ENCODE peak calls at places on chromosome 20, in ten cellular contexts. Y is mucosa of descending colon, D is GM06990, V is HepG2, O is psoas muscle, X is epithelial cell of proximal tubule, S is astrocyte of the spinal cord, E is fibroblast of the aortic adventitia, F is HCT116, H is heart left ventricle. P is an unnamed sample.

GRCh38 chr20:31543966-31544598 is 29.8 kb downstream of the HM13 start:
- DNase-seq in Y (no peak), D (no peak), V (no peak), O (no peak), X (no peak), S (peak), E (peak), F (no peak), H (no peak), P (no peak)

GRCh38 chr20:25194333-25194972 is 1.1 kb upstream of the ENTPD6 start:
- DNase-seq in Y (no peak), D (no peak), V (no peak), O (no peak), X (no peak), S (no peak), E (no peak), F (no peak), H (no peak), P (no peak)

GRCh38 chr20:40931348-40932044 is 97.1 kb upstream of the TOP1 start:
- DNase-seq in Y (no peak), D (no peak), V (no peak), O (no peak), X (no peak), S (no peak), E (no peak), F (no peak), H (no peak), P (no peak)

GRCh38 chr20:63066506-63067265 is 59.9 kb upstream of the BHLHE23 start:
- DNase-seq in Y (no peak), D (no peak), V (no peak), O (no peak), X (no peak), S (no peak), E (no peak), F (no peak), H (no peak), P (no peak)

GRCh38 chr20:44447827-44448419 is 27.8 kb upstream of the TTPAL start:
- DNase-seq in Y (peak), D (no peak), V (no peak), O (no peak), X (no peak), S (no peak), E (no peak), F (no peak), H (no peak), P (no peak)

GRCh38 chr20:33744181-33744580 is 12.4 kb downstream of the ZNF341 start:
- DNase-seq in Y (no peak), D (no peak), V (no peak), O (no peak), X (no peak), S (no peak), E (no peak), F (no peak), H (no peak), P (no peak)

GRCh38 chr20:9287826-9288225 is 218.9 kb downstream of the PLCB4 start:
- DNase-seq in Y (peak), D (no peak), V (no peak), O (no peak), X (no peak), S (no peak), E (no peak), F (no peak), H (no peak), P (no peak)

GRCh38 chr20:34301587-34302311 is 1.4 kb downstream of the AHCY start:
- DNase-seq in Y (peak), D (no peak), V (no peak), O (no peak), X (no peak), S (no peak), E (no peak), F (no peak), H (no peak), P (no peak)

GRCh38 chr20:63130654-63131577 is 85.0 kb downstream of the YTHDF1 start:
- DNase-seq in Y (no peak), D (no peak), V (no peak), O (no peak), X (no peak), S (no peak), E (no peak), F (no peak), H (no peak), P (no peak)

GRCh38 chr20:57450419-57450818 is 59.2 kb downstream of the RBM38 start:
- DNase-seq in Y (peak), D (peak), V (no peak), O (peak), X (no peak), S (no peak), E (peak), F (no peak), H (peak), P (no peak)

GRCh38 chr20:57391439-57392129 is 388 bp downstream of the RBM38 start:
- DNase-seq in Y (no peak), D (no peak), V (no peak), O (peak), X (no peak), S (no peak), E (peak), F (no peak), H (no peak), P (no peak)

GRCh38 chr20:48015136-48015925 is 230.1 kb upstream of the SULF2 start:
- DNase-seq in Y (no peak), D (no peak), V (no peak), O (no peak), X (no peak), S (peak), E (peak), F (no peak), H (no peak), P (no peak)

GRCh38 chr20:63903796-63904570 is 9.1 kb downstream of the DNAJC5 start:
- DNase-seq in Y (no peak), D (no peak), V (no peak), O (no peak), X (no peak), S (no peak), E (no peak), F (no peak), H (no peak), P (no peak)

GRCh38 chr20:50574108-50574507 is 63.9 kb downstream of the PTPN1 start:
- DNase-seq in Y (no peak), D (no peak), V (no peak), O (no peak), X (no peak), S (no peak), E (no peak), F (no peak), H (peak), P (no peak)

GRCh38 chr20:24723953-24724352 is 225.1 kb upstream of the CST7 start:
- DNase-seq in Y (no peak), D (no peak), V (no peak), O (no peak), X (no peak), S (no peak), E (no peak), F (no peak), H (no peak), P (no peak)

GRCh38 chr20:54017846-54018245 is 52.5 kb downstream of the BCAS1 start:
- DNase-seq in Y (no peak), D (peak), V (no peak), O (no peak), X (no peak), S (no peak), E (no peak), F (no peak), H (no peak), P (no peak)

GRCh38 chr20:61731363-61732181 is 334.1 kb downstream of the TAF4 start:
- DNase-seq in Y (no peak), D (no peak), V (no peak), O (no peak), X (no peak), S (peak), E (no peak), F (no peak), H (no peak), P (no peak)

GRCh38 chr20:19104186-19104585 is 108.3 kb upstream of the SLC24A3 start:
- DNase-seq in Y (no peak), D (no peak), V (no peak), O (no peak), X (no peak), S (no peak), E (no peak), F (no peak), H (no peak), P (no peak)

GRCh38 chr20:1946762-1947534 is 46.9 kb downstream of the PDYN start:
- DNase-seq in Y (peak), D (no peak), V (peak), O (peak), X (no peak), S (no peak), E (peak), F (no peak), H (no peak), P (no peak)

GRCh38 chr20:11740975-11741374 is 176.7 kb upstream of the BTBD3 start:
- DNase-seq in Y (no peak), D (no peak), V (no peak), O (no peak), X (no peak), S (no peak), E (no peak), F (no peak), H (no peak), P (no peak)

GRCh38 chr20:15654208-15654649 is 919.0 kb downstream of the KIF16B start:
- DNase-seq in Y (peak), D (peak), V (peak), O (no peak), X (no peak), S (peak), E (peak), F (peak), H (no peak), P (peak)

GRCh38 chr20:53920647-53921245 is 149.6 kb downstream of the BCAS1 start:
- DNase-seq in Y (no peak), D (no peak), V (no peak), O (no peak), X (no peak), S (no peak), E (no peak), F (no peak), H (no peak), P (no peak)

GRCh38 chr20:23036371-23036770 is 1.3 kb downstream of the SSTR4 start:
- DNase-seq in Y (no peak), D (no peak), V (no peak), O (no peak), X (no peak), S (no peak), E (no peak), F (no peak), H (no peak), P (no peak)

GRCh38 chr20:23340524-23340923 is 10.1 kb upstream of the NXT1 start:
- DNase-seq in Y (peak), D (no peak), V (peak), O (peak), X (no peak), S (peak), E (peak), F (peak), H (peak), P (peak)

GRCh38 chr20:10798811-10799210 is 125.0 kb upstream of the JAG1 start:
- DNase-seq in Y (no peak), D (no peak), V (no peak), O (no peak), X (no peak), S (peak), E (peak), F (no peak), H (no peak), P (no peak)

GRCh38 chr20:32470025-32470861 is 112.1 kb downstream of the ASXL1 start:
- DNase-seq in Y (peak), D (no peak), V (peak), O (peak), X (no peak), S (peak), E (peak), F (peak), H (peak), P (peak)

GRCh38 chr20:64115171-64115911 is 8.0 kb upstream of the NPBWR2 start:
- DNase-seq in Y (no peak), D (no peak), V (no peak), O (no peak), X (no peak), S (no peak), E (no peak), F (no peak), H (no peak), P (no peak)

GRCh38 chr20:63417213-63418120 is 55.0 kb downstream of the KCNQ2 start:
- DNase-seq in Y (no peak), D (no peak), V (no peak), O (no peak), X (no peak), S (no peak), E (no peak), F (no peak), H (no peak), P (no peak)

GRCh38 chr20:6162239-6162638 is 39.4 kb upstream of the FERMT1 start:
- DNase-seq in Y (no peak), D (no peak), V (no peak), O (peak), X (no peak), S (peak), E (peak), F (no peak), H (peak), P (no peak)

GRCh38 chr20:54985100-54985499 is 509.7 kb downstream of the DOK5 start:
- DNase-seq in Y (no peak), D (no peak), V (no peak), O (no peak), X (no peak), S (no peak), E (no peak), F (no peak), H (no peak), P (no peak)

GRCh38 chr20:52242237-52243230 is 51.0 kb upstream of the ZFP64 start:
- DNase-seq in Y (no peak), D (no peak), V (no peak), O (no peak), X (no peak), S (peak), E (peak), F (no peak), H (no peak), P (no peak)

GRCh38 chr20:58515240-58516212 is at the start of gene APCDD1L:
- DNase-seq in Y (peak), D (no peak), V (no peak), O (no peak), X (no peak), S (peak), E (peak), F (no peak), H (no peak), P (no peak)

GRCh38 chr20:36035720-36036119 is 67.3 kb downstream of the CNBD2 start:
- DNase-seq in Y (no peak), D (no peak), V (no peak), O (no peak), X (no peak), S (no peak), E (no peak), F (no peak), H (no peak), P (peak)

GRCh38 chr20:57398231-57398821 is 7.1 kb downstream of the RBM38 start:
- DNase-seq in Y (peak), D (peak), V (no peak), O (peak), X (no peak), S (no peak), E (no peak), F (no peak), H (peak), P (no peak)

GRCh38 chr20:57145089-57145631 is 121.3 kb downstream of the BMP7 start:
- DNase-seq in Y (no peak), D (no peak), V (no peak), O (no peak), X (no peak), S (no peak), E (no peak), F (no peak), H (no peak), P (no peak)

GRCh38 chr20:41118632-41119031 is 18.7 kb upstream of the PLCG1 start:
- DNase-seq in Y (peak), D (no peak), V (no peak), O (no peak), X (no peak), S (no peak), E (peak), F (no peak), H (no peak), P (no peak)

GRCh38 chr20:49690899-49691620 is 22.6 kb downstream of the B4GALT5 start:
- DNase-seq in Y (peak), D (no peak), V (peak), O (no peak), X (no peak), S (peak), E (peak), F (peak), H (no peak), P (no peak)

GRCh38 chr20:62622178-62622876 is 20.0 kb upstream of the SLCO4A1 start:
- DNase-seq in Y (no peak), D (no peak), V (no peak), O (no peak), X (no peak), S (no peak), E (no peak), F (no peak), H (no peak), P (no peak)

GRCh38 chr20:64161595-64162238 is 2.5 kb upstream of the MYT1 start:
- DNase-seq in Y (peak), D (no peak), V (peak), O (peak), X (no peak), S (peak), E (peak), F (no peak), H (peak), P (no peak)

GRCh38 chr20:7926323-7926722 is 13.9 kb downstream of the HAO1 start:
- DNase-seq in Y (no peak), D (no peak), V (no peak), O (no peak), X (no peak), S (no peak), E (no peak), F (no peak), H (no peak), P (no peak)

GRCh38 chr20:7924692-7925091 is 15.6 kb downstream of the HAO1 start:
- DNase-seq in Y (no peak), D (peak), V (peak), O (no peak), X (peak), S (peak), E (peak), F (no peak), H (no peak), P (peak)

GRCh38 chr20:7930386-7930785 is 9.9 kb downstream of the HAO1 start:
- DNase-seq in Y (no peak), D (no peak), V (no peak), O (no peak), X (no peak), S (no peak), E (peak), F (no peak), H (no peak), P (no peak)

GRCh38 chr20:7926767-7927166 is 13.5 kb downstream of the HAO1 start:
- DNase-seq in Y (no peak), D (no peak), V (peak), O (no peak), X (no peak), S (peak), E (peak), F (peak), H (no peak), P (no peak)
- TF ChIP-seq CTCF in Y (no peak), D (peak), V (peak), O (peak), X (peak), S (peak), E (peak), F (no peak), H (peak), P (peak)

GRCh38 chr20:13648872-13649271 is 10.1 kb upstream of the TASP1 start:
- DNase-seq in Y (no peak), D (no peak), V (no peak), O (no peak), X (no peak), S (no peak), E (no peak), F (no peak), H (no peak), P (no peak)

GRCh38 chr20:13638496-13639477 is at the start of gene TASP1:
- DNase-seq in Y (peak), D (peak), V (peak), O (peak), X (peak), S (peak), E (peak), F (peak), H (peak), P (peak)

GRCh38 chr20:13648291-13648690 is 9.6 kb upstream of the TASP1 start:
- DNase-seq in Y (no peak), D (no peak), V (no peak), O (no peak), X (no peak), S (no peak), E (no peak), F (no peak), H (no peak), P (no peak)

GRCh38 chr20:13649548-13649947 is 10.8 kb upstream of the TASP1 start:
- DNase-seq in Y (peak), D (no peak), V (no peak), O (peak), X (no peak), S (no peak), E (peak), F (no peak), H (peak), P (no peak)

GRCh38 chr20:13644010-13644409 is 5.3 kb upstream of the TASP1 start:
- DNase-seq in Y (no peak), D (no peak), V (no peak), O (no peak), X (no peak), S (peak), E (peak), F (no peak), H (no peak), P (no peak)
- TF ChIP-seq CTCF in Y (no peak), D (no peak), V (no peak), O (no peak), X (no peak), S (no peak), E (no peak), F (no peak), H (no peak), P (no peak)

DNA sequence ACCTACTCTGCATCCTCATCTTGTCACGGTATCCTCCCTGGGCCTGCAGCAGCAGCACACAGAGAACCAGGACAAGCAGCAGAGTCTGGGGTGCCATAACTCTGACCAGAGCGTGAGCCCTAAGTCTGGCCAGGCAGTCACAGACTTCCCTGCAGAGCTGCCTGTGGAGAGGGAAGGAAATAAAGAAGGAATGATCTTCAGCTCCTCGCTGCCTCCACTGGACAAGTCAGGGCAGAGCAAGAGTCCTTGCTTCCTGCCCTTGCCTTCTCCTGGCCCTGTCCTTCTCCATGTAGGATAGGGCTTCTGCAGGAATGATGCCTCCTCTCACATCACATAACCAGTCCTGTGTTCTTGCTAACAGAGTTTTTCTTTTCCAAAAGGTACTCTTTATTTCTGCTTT is 15.9 kb upstream of the WFDC11 start:
- DNase-seq in Y (peak), D (no peak), V (no peak), O (no peak), X (no peak), S (no peak), E (no peak), F (no peak), H (no peak), P (no peak)
- TF ChIP-seq CTCF in Y (no peak), D (no peak), V (no peak), O (no peak), X (peak), S (peak), E (peak), F (no peak), H (no peak), P (peak)

GRCh38 chr20:46087161-46087560 is 2.6 kb downstream of the NCOA5 start:
- DNase-seq in Y (peak), D (no peak), V (peak), O (no peak), X (no peak), S (peak), E (peak), F (no peak), H (no peak), P (no peak)

GRCh38 chr20:46090095-46090388 is 280 bp upstream of the NCOA5 start:
- DNase-seq in Y (no peak), D (no peak), V (no peak), O (no peak), X (no peak), S (no peak), E (no peak), F (no peak), H (no peak), P (no peak)

GRCh38 chr20:46088409-46089075 is 1.2 kb downstream of the NCOA5 start:
- DNase-seq in Y (no peak), D (no peak), V (peak), O (no peak), X (no peak), S (peak), E (peak), F (no peak), H (no peak), P (no peak)

GRCh38 chr20:46089076-46089337 is 755 bp downstream of the NCOA5 start:
- DNase-seq in Y (no peak), D (no peak), V (peak), O (no peak), X (no peak), S (no peak), E (no peak), F (no peak), H (no peak), P (no peak)

GRCh38 chr20:46089338-46090094 is at the start of gene NCOA5:
- DNase-seq in Y (peak), D (peak), V (peak), O (peak), X (peak), S (peak), E (peak), F (peak), H (peak), P (peak)
- TF ChIP-seq CTCF in Y (peak), D (no peak), V (peak), O (peak), X (peak), S (no peak), E (no peak), F (no peak), H (no peak), P (no peak)

P was measured in kidney epithelial cell.